ENCODE peak calls at places on chromosomes 11 and 22, in four cellular contexts. W is A549, I is H1, B is K562. K is an unnamed sample.

GRCh38 chr11:131737357-131737756 is 366.9 kb downstream of the NTM start:
- DNase-seq in W (no peak), I (no peak), B (no peak), K (no peak)

GRCh38 chr11:33530824-33531223 is 169.8 kb downstream of the C11orf91 start:
- DNase-seq in W (no peak), I (no peak), B (no peak), K (no peak)

GRCh38 chr22:20080445-20080775 is 369 bp downstream of the DGCR8 start:
- DNase-seq in W (peak), I (no peak), B (peak), K (peak)

GRCh38 chr22:50498322-50498861 is 9.1 kb downstream of the LMF2 start:
- DNase-seq in W (peak), I (peak), B (peak), K (peak)

GRCh38 chr11:66979336-66979980 is 4.4 kb downstream of the C11orf86 start:
- DNase-seq in W (no peak), I (no peak), B (no peak), K (no peak)

GRCh38 chr22:50270302-50271010 is at the start of gene MAPK11:
- DNase-seq in W (peak), I (no peak), B (peak), K (peak)

GRCh38 chr22:39502789-39503464 is 837 bp downstream of the MIEF1 start:
- DNase-seq in W (no peak), I (no peak), B (no peak), K (no peak)

GRCh38 chr11:78208257-78209165 is 19.8 kb downstream of the USP35 start:
- DNase-seq in W (no peak), I (no peak), B (no peak), K (no peak)

GRCh38 chr11:30706276-30706675 is 120.1 kb upstream of the MPPED2 start:
- DNase-seq in W (no peak), I (no peak), B (no peak), K (no peak)

GRCh38 chr22:25563757-25564319 is 637 bp upstream of the GRK3 start:
- DNase-seq in W (no peak), I (no peak), B (no peak), K (peak)

GRCh38 chr11:70587095-70587389 is 188.7 kb downstream of the CTTN start:
- DNase-seq in W (no peak), I (no peak), B (no peak), K (no peak)
- TF ChIP-seq MAX in W (no peak), I (no peak), B (no peak), K (no peak)

DNA sequence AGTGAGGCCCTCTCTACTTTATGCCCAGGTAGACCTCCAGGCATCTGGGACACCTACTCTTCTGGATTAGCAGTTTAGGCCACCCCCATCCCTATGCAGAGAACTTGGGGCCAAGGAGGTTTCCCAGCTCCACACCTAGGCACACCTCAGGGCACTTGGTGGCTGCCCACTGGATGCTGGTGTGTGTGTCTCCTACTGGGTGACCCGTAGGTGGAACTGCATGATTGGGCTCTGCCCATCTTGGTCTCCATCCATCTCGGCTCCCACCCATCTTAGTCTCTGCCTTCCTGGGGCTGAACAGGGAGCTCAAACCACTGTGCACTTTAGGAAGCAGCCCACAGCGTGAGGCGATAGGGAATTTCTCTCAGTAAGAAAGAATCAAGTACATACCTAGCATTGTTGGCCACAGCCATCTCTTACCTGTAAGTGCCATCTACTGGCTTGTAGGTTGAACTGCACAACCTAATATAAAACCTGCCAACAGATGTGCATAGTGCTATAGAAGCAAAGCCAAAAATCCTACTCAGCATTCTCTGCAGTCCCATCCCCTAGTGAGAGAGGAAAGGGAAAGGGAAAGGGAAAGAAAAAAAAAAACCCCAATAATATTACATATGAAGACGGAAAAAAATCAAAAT is 61.6 kb upstream of the PTPN5 start:
- DNase-seq in W (peak), I (no peak), B (no peak), K (peak)
- TF ChIP-seq JUN in W (no peak), I (no peak), B (no peak), K (no peak)

GRCh38 chr22:27183474-27183873 is 526.1 kb downstream of the MIAT start:
- DNase-seq in W (no peak), I (no peak), B (no peak), K (no peak)

GRCh38 chr22:27179161-27179560 is 521.8 kb downstream of the MIAT start:
- DNase-seq in W (no peak), I (no peak), B (no peak), K (no peak)

GRCh38 chr22:27185099-27185709 is 527.8 kb downstream of the MIAT start:
- DNase-seq in W (no peak), I (no peak), B (no peak), K (no peak)

GRCh38 chr22:27185903-27186302 is 528.5 kb downstream of the MIAT start:
- DNase-seq in W (no peak), I (no peak), B (no peak), K (no peak)

DNA sequence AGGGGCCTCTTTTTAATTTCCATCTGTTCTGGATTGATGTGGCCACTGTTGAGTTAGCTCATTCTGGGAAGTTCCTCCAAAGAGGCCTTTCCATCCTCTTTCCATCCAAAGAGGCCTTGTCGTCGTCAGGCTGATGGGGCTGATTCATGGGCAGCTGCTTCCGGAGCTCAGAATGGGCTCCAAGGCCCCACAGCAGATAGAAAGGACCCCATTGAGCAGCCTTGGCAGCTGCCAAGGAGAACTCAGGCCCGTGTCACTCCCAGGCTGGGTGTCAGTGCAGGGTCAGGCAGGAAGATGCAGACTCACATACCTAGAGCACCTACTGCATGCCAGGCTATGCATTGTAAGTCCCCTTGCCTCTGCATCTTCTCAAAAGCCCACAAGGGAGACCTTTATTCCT is 524.1 kb downstream of the MIAT start:
- DNase-seq in W (no peak), I (no peak), B (no peak), K (no peak)
- TF ChIP-seq MAX in W (no peak), I (no peak), B (no peak), K (no peak)

GRCh38 chr11:119109843-119110242 is 2.7 kb downstream of the C2CD2L start:
- DNase-seq in W (no peak), I (no peak), B (no peak), K (no peak)

GRCh38 chr11:119107538-119108150 is 500 bp downstream of the C2CD2L start:
- DNase-seq in W (no peak), I (no peak), B (peak), K (no peak)

GRCh38 chr11:119108857-119109221 is 1.7 kb downstream of the C2CD2L start:
- DNase-seq in W (no peak), I (no peak), B (no peak), K (no peak)

GRCh38 chr11:119106564-119107537 is at the start of gene C2CD2L:
- DNase-seq in W (peak), I (no peak), B (peak), K (peak)

GRCh38 chr11:119108151-119108856 is 1.2 kb downstream of the C2CD2L start:
- DNase-seq in W (no peak), I (no peak), B (peak), K (no peak)
- TF ChIP-seq JUN in W (no peak), I (no peak), B (no peak), K (no peak)